ENCODE peak calls at places on chromosomes 11 and 22, in four cellular contexts. Q, D, F and B are unnamed samples.

GRCh38 chr11:44418438-44418795 is 108.5 kb upstream of the ALX4 start:
- DNase-seq in Q (no peak), D (no peak), F (no peak), B (no peak)

GRCh38 chr11:111299111-111300026 is 1.0 kb downstream of the POU2AF3 start:
- DNase-seq in Q (no peak), D (peak), F (peak), B (no peak)

GRCh38 chr11:2271327-2272240 is 1.2 kb upstream of the ASCL2 start:
- DNase-seq in Q (no peak), D (no peak), F (no peak), B (no peak)

GRCh38 chr11:102831128-102831708 is 12.2 kb downstream of the MMP3 start:
- DNase-seq in Q (no peak), D (peak), F (peak), B (no peak)

GRCh38 chr11:105827906-105828305 is 194.1 kb downstream of the MSANTD4 start:
- DNase-seq in Q (no peak), D (no peak), F (no peak), B (no peak)

GRCh38 chr11:47907499-47907898 is 59.3 kb upstream of the NUP160 start:
- DNase-seq in Q (no peak), D (no peak), F (no peak), B (no peak)

GRCh38 chr11:64777449-64778222 is 706 bp downstream of the SF1 start:
- DNase-seq in Q (peak), D (peak), F (peak), B (no peak)

GRCh38 chr11:69233761-69234136 is 60.2 kb upstream of the MYEOV start:
- DNase-seq in Q (no peak), D (no peak), F (no peak), B (no peak)

GRCh38 chr11:19474954-19475811 is 234.4 kb upstream of the E2F8 start:
- DNase-seq in Q (no peak), D (peak), F (no peak), B (no peak)

GRCh38 chr22:45480717-45481116 is 22.0 kb upstream of the FBLN1 start:
- DNase-seq in Q (no peak), D (no peak), F (no peak), B (no peak)
- TF ChIP-seq ELF1 in Q (no peak), D (no peak), F (no peak), B (no peak)

GRCh38 chr11:129949067-129949466 is 53.6 kb downstream of the PRDM10 start:
- DNase-seq in Q (no peak), D (no peak), F (no peak), B (no peak)

GRCh38 chr11:129950319-129951034 is 52.2 kb downstream of the PRDM10 start:
- DNase-seq in Q (peak), D (no peak), F (no peak), B (no peak)

GRCh38 chr11:129951883-129952262 is 50.8 kb downstream of the PRDM10 start:
- DNase-seq in Q (no peak), D (no peak), F (no peak), B (no peak)

GRCh38 chr11:129949976-129950318 is 52.7 kb downstream of the PRDM10 start:
- DNase-seq in Q (no peak), D (no peak), F (no peak), B (no peak)

GRCh38 chr11:129951201-129951882 is 51.3 kb downstream of the PRDM10 start:
- DNase-seq in Q (no peak), D (no peak), F (no peak), B (no peak)
- TF ChIP-seq REST in Q (no peak), D (peak), F (no peak), B (no peak)

GRCh38 chr11:72702842-72703241 is 28.6 kb upstream of the PDE2A start:
- DNase-seq in Q (no peak), D (no peak), F (no peak), B (no peak)
- TF ChIP-seq MAX in Q (no peak), D (no peak), F (no peak), B (no peak)

GRCh38 chr11:81772161-81772560 is 961.5 kb downstream of the FAM181B start:
- DNase-seq in Q (no peak), D (peak), F (no peak), B (no peak)
- TF ChIP-seq ELF1 in Q (no peak), D (no peak), F (no peak), B (no peak)

DNA sequence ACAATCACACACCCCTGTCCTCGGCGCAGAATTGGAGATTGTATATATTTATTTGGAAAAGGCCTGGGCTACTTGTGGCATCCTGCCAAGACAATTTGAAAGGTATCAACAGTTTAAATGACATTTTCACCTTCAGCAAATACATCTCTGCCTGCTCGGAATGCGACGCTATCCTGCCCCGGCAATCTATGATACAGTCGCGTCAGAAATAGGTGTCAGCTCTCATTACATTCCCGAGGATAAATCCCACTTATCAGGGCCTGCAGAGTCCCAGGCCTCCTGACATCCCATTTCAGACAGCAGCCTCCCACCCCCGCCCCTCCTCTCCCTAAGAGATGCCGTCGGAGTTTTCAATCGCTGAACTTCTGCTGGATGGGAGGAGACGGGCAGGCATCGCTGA is 114.7 kb downstream of the BRD1 start:
- DNase-seq in Q (no peak), D (no peak), F (no peak), B (no peak)
- TF ChIP-seq REST in Q (no peak), D (no peak), F (no peak), B (no peak)

GRCh38 chr11:61730222-61730994 is 22.0 kb upstream of the MYRF start:
- DNase-seq in Q (no peak), D (no peak), F (no peak), B (peak)
- TF ChIP-seq MAX in Q (no peak), D (no peak), F (no peak), B (peak)

GRCh38 chr22:42959472-42960145 is 55.3 kb downstream of the PACSIN2 start:
- DNase-seq in Q (peak), D (peak), F (peak), B (no peak)
- TF ChIP-seq ELF1 in Q (no peak), D (no peak), F (peak), B (no peak)

DNA sequence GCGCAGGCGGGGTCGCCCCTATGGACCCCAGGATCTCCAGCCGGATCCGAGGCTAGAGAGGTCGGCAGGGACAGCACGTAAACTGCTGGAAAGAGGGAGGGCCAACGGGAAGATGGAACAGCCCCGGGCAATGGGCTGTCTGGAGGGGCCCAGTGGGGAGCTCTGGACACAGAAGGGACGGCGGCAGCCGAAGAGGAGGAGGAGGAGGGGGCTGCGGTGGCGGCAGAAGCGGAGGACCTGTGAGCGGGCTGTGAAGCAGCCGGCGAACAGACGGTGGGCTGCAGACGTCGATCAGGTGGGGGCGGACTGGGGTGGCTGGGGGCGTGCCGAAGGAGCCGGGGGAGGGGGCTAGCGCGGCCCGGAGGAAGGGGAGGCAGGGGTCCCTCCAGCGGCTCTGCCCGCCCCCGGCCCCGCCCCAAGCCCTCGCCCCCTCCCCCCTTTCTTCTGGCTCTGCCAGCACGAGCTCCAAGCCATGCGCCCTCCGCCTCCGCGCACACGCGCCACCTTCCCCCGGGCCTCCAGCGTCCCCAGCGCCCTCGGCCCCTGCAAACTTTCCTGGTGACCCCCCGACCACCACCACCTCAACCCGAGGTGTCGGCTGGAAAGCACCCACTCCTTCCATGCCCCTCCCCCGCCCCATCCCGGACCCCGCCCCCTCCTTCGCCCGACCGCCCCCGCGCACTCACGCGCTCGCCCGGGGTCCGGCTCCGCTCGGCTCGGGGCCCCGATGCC is 432 bp downstream of the TNKS1BP1 start:
- DNase-seq in Q (peak), D (peak), F (no peak), B (no peak)
- TF ChIP-seq REST in Q (no peak), D (no peak), F (no peak), B (no peak)

GRCh38 chr22:40128989-40129388 is 48.7 kb upstream of the TNRC6B start:
- DNase-seq in Q (no peak), D (no peak), F (no peak), B (no peak)
- TF ChIP-seq MAX in Q (no peak), D (no peak), F (no peak), B (no peak)